ENCODE peak calls at places on chromosome 11, in four cellular contexts. Z is K562, T is H1, O is GM12878. E is an unnamed sample.

GRCh38 chr11:66846671-66847091 is 3.4 kb downstream of the RCE1 start:
- DNase-seq in Z (no peak), T (no peak), O (no peak), E (no peak)

GRCh38 chr11:12087075-12087775 is 23.2 kb upstream of the MICAL2 start:
- DNase-seq in Z (peak), T (no peak), O (no peak), E (peak)

GRCh38 chr11:32858731-32859130 is 29.0 kb downstream of the PRRG4 start:
- DNase-seq in Z (no peak), T (no peak), O (no peak), E (no peak)

GRCh38 chr11:132051704-132052103 is 681.3 kb downstream of the NTM start:
- DNase-seq in Z (no peak), T (no peak), O (no peak), E (no peak)

GRCh38 chr11:70532066-70532440 is 133.7 kb downstream of the CTTN start:
- DNase-seq in Z (no peak), T (no peak), O (no peak), E (no peak)

GRCh38 chr11:4433852-4434251 is 15.2 kb upstream of the OR52K2 start:
- DNase-seq in Z (no peak), T (no peak), O (no peak), E (no peak)

GRCh38 chr11:101346591-101346990 is 217.0 kb upstream of the PGR start:
- DNase-seq in Z (no peak), T (no peak), O (no peak), E (no peak)

GRCh38 chr11:78290293-78291176 is 101.8 kb downstream of the USP35 start:
- DNase-seq in Z (peak), T (no peak), O (no peak), E (no peak)

GRCh38 chr11:128506999-128507591 is 80.3 kb downstream of the ETS1 start:
- DNase-seq in Z (no peak), T (no peak), O (no peak), E (no peak)

GRCh38 chr11:73990727-73991126 is 8.1 kb upstream of the UCP2 start:
- DNase-seq in Z (no peak), T (no peak), O (no peak), E (no peak)
- TF ChIP-seq EGR1 in Z (no peak), T (no peak), O (no peak), E (no peak)

DNA sequence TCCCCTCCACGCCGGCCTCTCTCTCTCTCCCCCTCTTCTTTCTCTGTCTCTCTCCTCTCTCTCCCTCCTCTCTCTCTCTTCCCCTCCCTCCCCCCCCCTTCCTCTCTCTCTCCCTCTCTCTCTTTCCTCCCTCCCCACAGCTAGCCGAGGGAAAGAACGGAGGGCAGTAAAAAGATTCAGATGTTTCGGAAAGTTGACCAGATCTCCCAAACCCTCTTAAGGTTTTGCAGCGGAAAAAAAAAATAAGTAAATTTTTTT is 188 bp upstream of the ALX4 start:
- DNase-seq in Z (no peak), T (no peak), O (no peak), E (no peak)
- TF ChIP-seq YY1 in Z (no peak), T (no peak), O (no peak), E (no peak)

DNA sequence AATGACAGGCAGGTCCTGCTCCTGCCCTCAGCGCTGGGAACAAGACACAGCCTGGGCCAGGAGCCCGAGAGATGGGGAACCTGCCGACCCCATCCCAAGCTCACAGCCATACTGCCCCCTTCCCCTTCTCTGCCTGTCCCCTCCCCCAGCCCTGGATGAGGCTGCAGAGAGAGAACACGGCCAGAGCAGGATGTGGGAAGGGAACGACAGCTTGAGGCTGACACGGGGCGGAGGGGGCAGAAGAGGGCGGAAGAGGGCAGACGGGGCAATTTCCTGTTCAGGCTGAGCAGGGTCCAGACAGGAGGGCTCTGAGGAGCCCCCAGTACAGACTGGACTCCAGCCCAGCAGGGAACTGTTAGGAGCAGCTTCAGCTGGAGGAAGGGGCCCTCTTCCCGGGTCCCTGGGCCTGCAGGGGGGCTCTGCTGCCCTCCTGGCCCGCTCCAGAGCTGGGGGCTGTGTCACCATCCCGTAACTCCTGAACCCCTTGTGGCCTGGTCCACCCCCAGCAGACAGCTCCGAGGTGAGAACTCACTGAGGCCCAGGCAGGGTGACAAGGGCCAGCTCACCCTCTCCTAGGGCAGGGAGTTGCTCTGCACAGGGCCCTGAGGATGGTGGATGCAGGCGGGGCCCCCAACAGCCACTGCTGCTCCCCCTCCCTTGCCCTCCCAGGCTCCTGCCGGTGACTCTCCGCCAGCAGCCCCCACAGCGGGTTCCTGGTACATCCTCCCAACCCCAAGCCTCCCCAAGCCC is 5.7 kb downstream of the CTSD start:
- DNase-seq in Z (no peak), T (no peak), O (no peak), E (no peak)
- TF ChIP-seq MAX in Z (no peak), T (no peak), O (no peak), E (no peak)

DNA sequence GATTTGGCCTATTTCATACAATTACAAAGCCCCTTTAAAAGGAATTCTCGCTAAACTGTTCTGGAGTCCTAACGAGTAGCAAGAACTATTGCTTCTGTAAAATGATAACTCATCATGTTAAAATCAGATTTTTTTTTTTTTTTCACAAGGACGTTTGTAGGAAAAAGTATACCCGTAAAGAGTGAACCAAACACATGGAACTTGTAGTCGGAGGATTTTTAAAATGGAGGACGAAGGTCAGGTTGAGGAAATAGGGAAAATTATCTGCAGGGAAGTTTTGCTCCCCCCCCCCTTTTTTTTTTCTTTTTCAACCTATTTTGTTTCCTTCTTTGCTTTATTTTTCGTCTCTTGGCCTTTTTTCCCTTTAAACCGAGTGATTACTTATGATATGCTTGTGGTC is 1.0 kb downstream of the HSD17B12 start:
- DNase-seq in Z (no peak), T (no peak), O (no peak), E (no peak)
- TF ChIP-seq EGR1 in Z (no peak), T (no peak), O (no peak), E (no peak)

GRCh38 chr11:134655189-134655937 is 243.3 kb upstream of the B3GAT1 start:
- DNase-seq in Z (no peak), T (peak), O (no peak), E (no peak)

GRCh38 chr11:134658481-134659080 is 246.5 kb upstream of the B3GAT1 start:
- DNase-seq in Z (no peak), T (peak), O (no peak), E (no peak)

GRCh38 chr11:134654161-134654915 is 242.3 kb upstream of the B3GAT1 start:
- DNase-seq in Z (no peak), T (peak), O (no peak), E (no peak)

GRCh38 chr11:134657631-134658030 is 245.6 kb upstream of the B3GAT1 start:
- DNase-seq in Z (no peak), T (peak), O (no peak), E (no peak)

GRCh38 chr11:134656861-134657540 is 245.0 kb upstream of the B3GAT1 start:
- DNase-seq in Z (no peak), T (peak), O (no peak), E (no peak)
- TF ChIP-seq YY1 in Z (no peak), T (no peak), O (no peak), E (no peak)

GRCh38 chr11:73784080-73784634 is 3.5 kb upstream of the MRPL48 start:
- DNase-seq in Z (no peak), T (no peak), O (no peak), E (peak)
- TF ChIP-seq MAX in Z (no peak), T (no peak), O (no peak), E (no peak)

E was measured in HCT116.